ENCODE peak calls at places on chromosomes 6 and 20, in six cellular contexts. One of them, this sample, is unnamed.

GRCh38 chr20:49691818-49692568 is 21.7 kb downstream of the B4GALT5 start:
- DNase-seq in left ventricle myocardium inferior: no peak
- DNase-seq in IMR-90: no peak
- DNase-seq in body of pancreas: no peak
- DNase-seq in sigmoid colon: no peak
- DNase-seq in fibroblast of lung: no peak
- DNase-seq in this sample: no peak

GRCh38 chr6:46005254-46005653 is 10.4 kb downstream of the CLIC5 start:
- DNase-seq in left ventricle myocardium inferior: no peak
- DNase-seq in IMR-90: no peak
- DNase-seq in body of pancreas: no peak
- DNase-seq in sigmoid colon: no peak
- DNase-seq in fibroblast of lung: no peak
- DNase-seq in this sample: no peak

GRCh38 chr20:44014807-44015732 is 100.4 kb downstream of the TOX2 start:
- DNase-seq in left ventricle myocardium inferior: no peak
- DNase-seq in IMR-90: no peak
- DNase-seq in body of pancreas: no peak
- DNase-seq in sigmoid colon: no peak
- DNase-seq in fibroblast of lung: no peak
- DNase-seq in this sample: no peak

GRCh38 chr6:154343473-154344308 is 12.9 kb downstream of the IPCEF1 start:
- DNase-seq in left ventricle myocardium inferior: no peak
- DNase-seq in IMR-90: peak; percentile 16
- DNase-seq in body of pancreas: peak; percentile 67
- DNase-seq in sigmoid colon: no peak
- DNase-seq in fibroblast of lung: peak; percentile 70
- DNase-seq in this sample: peak; percentile 79

GRCh38 chr20:41161886-41162285 is 24.5 kb downstream of the PLCG1 start:
- DNase-seq in left ventricle myocardium inferior: no peak
- DNase-seq in IMR-90: no peak
- DNase-seq in body of pancreas: no peak
- DNase-seq in sigmoid colon: no peak
- DNase-seq in fibroblast of lung: no peak
- DNase-seq in this sample: no peak

GRCh38 chr6:38588631-38589366 is 50.9 kb downstream of the BTBD9 start:
- DNase-seq in left ventricle myocardium inferior: no peak
- DNase-seq in IMR-90: peak; percentile 76
- DNase-seq in body of pancreas: no peak
- DNase-seq in sigmoid colon: no peak
- DNase-seq in fibroblast of lung: peak; percentile 63
- DNase-seq in this sample: no peak

GRCh38 chr20:17936791-17937687 is 31.6 kb downstream of the SNX5 start:
- DNase-seq in left ventricle myocardium inferior: peak; percentile 76
- DNase-seq in IMR-90: peak; percentile 81
- DNase-seq in body of pancreas: peak; percentile 39
- DNase-seq in sigmoid colon: peak; percentile 93
- DNase-seq in fibroblast of lung: peak; percentile 60
- DNase-seq in this sample: no peak

GRCh38 chr6:149368065-149368464 is 32.0 kb upstream of the SUMO4 start:
- DNase-seq in left ventricle myocardium inferior: no peak
- DNase-seq in IMR-90: no peak
- DNase-seq in body of pancreas: no peak
- DNase-seq in sigmoid colon: no peak
- DNase-seq in fibroblast of lung: no peak
- DNase-seq in this sample: no peak

GRCh38 chr6:105077592-105078463 is 102.0 kb downstream of the POPDC3 start:
- DNase-seq in left ventricle myocardium inferior: no peak
- DNase-seq in IMR-90: peak; percentile 64
- DNase-seq in body of pancreas: no peak
- DNase-seq in sigmoid colon: no peak
- DNase-seq in fibroblast of lung: peak; percentile 40
- DNase-seq in this sample: no peak

GRCh38 chr6:86477510-86478166 is 459.7 kb upstream of the HTR1E start:
- DNase-seq in left ventricle myocardium inferior: no peak
- DNase-seq in IMR-90: no peak
- DNase-seq in body of pancreas: no peak
- DNase-seq in sigmoid colon: no peak
- DNase-seq in fibroblast of lung: no peak
- DNase-seq in this sample: no peak

GRCh38 chr6:44784195-44784594 is 396.7 kb downstream of the CDC5L start:
- DNase-seq in left ventricle myocardium inferior: no peak
- DNase-seq in IMR-90: no peak
- DNase-seq in body of pancreas: no peak
- DNase-seq in sigmoid colon: no peak
- DNase-seq in fibroblast of lung: no peak
- DNase-seq in this sample: no peak
- H3K4me1 ChIP-seq in left ventricle myocardium inferior: no peaks in the 10 kb centered on the region
- H3K4me1 ChIP-seq in IMR-90: peaks cover 4% of the 10 kb centered on the region
- H3K4me1 ChIP-seq in body of pancreas: no peaks in the 10 kb centered on the region
- H3K4me1 ChIP-seq in sigmoid colon: no peaks in the 10 kb centered on the region
- H3K4me1 ChIP-seq in fibroblast of lung: peaks cover 2% of the 10 kb centered on the region
- H3K4me1 ChIP-seq in this sample: no peaks in the 10 kb centered on the region

GRCh38 chr6:143504369-143504768 is 7.2 kb downstream of the FUCA2 start:
- DNase-seq in left ventricle myocardium inferior: no peak
- DNase-seq in IMR-90: peak; percentile 36
- DNase-seq in body of pancreas: no peak
- DNase-seq in sigmoid colon: no peak
- DNase-seq in fibroblast of lung: no peak
- DNase-seq in this sample: no peak

GRCh38 chr6:143498428-143498827 is 13.1 kb downstream of the FUCA2 start:
- DNase-seq in left ventricle myocardium inferior: no peak
- DNase-seq in IMR-90: no peak
- DNase-seq in body of pancreas: no peak
- DNase-seq in sigmoid colon: no peak
- DNase-seq in fibroblast of lung: no peak
- DNase-seq in this sample: no peak

GRCh38 chr6:143505537-143505936 is 6.0 kb downstream of the FUCA2 start:
- DNase-seq in left ventricle myocardium inferior: no peak
- DNase-seq in IMR-90: no peak
- DNase-seq in body of pancreas: no peak
- DNase-seq in sigmoid colon: no peak
- DNase-seq in fibroblast of lung: no peak
- DNase-seq in this sample: no peak

GRCh38 chr6:143505111-143505510 is 6.4 kb downstream of the FUCA2 start:
- DNase-seq in left ventricle myocardium inferior: no peak
- DNase-seq in IMR-90: no peak
- DNase-seq in body of pancreas: no peak
- DNase-seq in sigmoid colon: no peak
- DNase-seq in fibroblast of lung: no peak
- DNase-seq in this sample: no peak

GRCh38 chr6:143501851-143502250 is 9.7 kb downstream of the FUCA2 start:
- DNase-seq in left ventricle myocardium inferior: no peak
- DNase-seq in IMR-90: no peak
- DNase-seq in body of pancreas: no peak
- DNase-seq in sigmoid colon: no peak
- DNase-seq in fibroblast of lung: no peak
- DNase-seq in this sample: no peak
- TF ChIP-seq CTCF in left ventricle myocardium inferior: no peak
- TF ChIP-seq CTCF in IMR-90: no peak
- TF ChIP-seq CTCF in body of pancreas: no peak
- TF ChIP-seq CTCF in sigmoid colon: no peak
- TF ChIP-seq CTCF in fibroblast of lung: peak; percentile 12
- TF ChIP-seq CTCF in this sample: no peak

GRCh38 chr6:157264701-157265100 is 58.6 kb downstream of the TMEM242 start:
- DNase-seq in left ventricle myocardium inferior: no peak
- DNase-seq in IMR-90: no peak
- DNase-seq in body of pancreas: no peak
- DNase-seq in sigmoid colon: peak; percentile 24
- DNase-seq in fibroblast of lung: no peak
- DNase-seq in this sample: peak; percentile 26
- H3K4me3 ChIP-seq in left ventricle myocardium inferior: no peak overlapping the region
- H3K4me3 ChIP-seq in IMR-90: no peak overlapping the region
- H3K4me3 ChIP-seq in body of pancreas: no peak overlapping the region
- H3K4me3 ChIP-seq in sigmoid colon: no peak overlapping the region
- H3K4me3 ChIP-seq in fibroblast of lung: no peak overlapping the region
- H3K4me3 ChIP-seq in this sample: no peak overlapping the region

DNA sequence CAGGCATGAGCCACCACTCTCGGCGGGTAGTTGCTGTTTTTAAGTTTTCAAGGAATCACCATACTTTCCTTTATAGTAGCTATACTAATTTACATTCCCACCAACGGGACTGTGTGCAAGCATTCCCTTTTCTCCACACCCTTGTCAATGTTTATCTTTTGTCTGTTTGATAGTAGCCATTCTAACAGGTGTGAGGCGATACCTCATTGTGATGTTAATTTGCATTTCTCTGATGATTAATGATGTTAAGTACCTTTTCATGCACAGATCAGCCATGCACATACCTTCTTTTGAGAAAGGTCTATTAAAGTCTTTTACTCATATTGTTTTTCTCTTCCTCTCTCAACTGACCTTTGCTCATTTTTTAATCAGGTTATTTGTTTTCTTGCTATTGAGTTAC is 43.0 kb upstream of the CCND3 start:
- DNase-seq in left ventricle myocardium inferior: no peak
- DNase-seq in IMR-90: no peak
- DNase-seq in body of pancreas: no peak
- DNase-seq in sigmoid colon: no peak
- DNase-seq in fibroblast of lung: no peak
- DNase-seq in this sample: no peak
- H3K4me1 ChIP-seq in left ventricle myocardium inferior: no peaks in the 10 kb centered on the region
- H3K4me1 ChIP-seq in IMR-90: no peaks in the 10 kb centered on the region
- H3K4me1 ChIP-seq in body of pancreas: no peaks in the 10 kb centered on the region
- H3K4me1 ChIP-seq in sigmoid colon: no peaks in the 10 kb centered on the region
- H3K4me1 ChIP-seq in fibroblast of lung: no peaks in the 10 kb centered on the region
- H3K4me1 ChIP-seq in this sample: no peaks in the 10 kb centered on the region

GRCh38 chr6:5378331-5378730 is 117.0 kb downstream of the FARS2 start:
- DNase-seq in left ventricle myocardium inferior: no peak
- DNase-seq in IMR-90: no peak
- DNase-seq in body of pancreas: no peak
- DNase-seq in sigmoid colon: no peak
- DNase-seq in fibroblast of lung: no peak
- DNase-seq in this sample: no peak

GRCh38 chr6:5384276-5384675 is 123.0 kb downstream of the FARS2 start:
- DNase-seq in left ventricle myocardium inferior: no peak
- DNase-seq in IMR-90: no peak
- DNase-seq in body of pancreas: no peak
- DNase-seq in sigmoid colon: no peak
- DNase-seq in fibroblast of lung: no peak
- DNase-seq in this sample: no peak

GRCh38 chr6:5379647-5380242 is 118.4 kb downstream of the FARS2 start:
- DNase-seq in left ventricle myocardium inferior: no peak
- DNase-seq in IMR-90: peak; percentile 44
- DNase-seq in body of pancreas: no peak
- DNase-seq in sigmoid colon: no peak
- DNase-seq in fibroblast of lung: no peak
- DNase-seq in this sample: no peak
- TF ChIP-seq CTCF in left ventricle myocardium inferior: peak; percentile 44
- TF ChIP-seq CTCF in IMR-90: peak; percentile 71
- TF ChIP-seq CTCF in body of pancreas: peak; percentile 5
- TF ChIP-seq CTCF in sigmoid colon: no peak
- TF ChIP-seq CTCF in fibroblast of lung: peak; percentile 81
- TF ChIP-seq CTCF in this sample: peak; percentile 24

GRCh38 chr6:26439552-26440125 is 665 bp upstream of the BTN3A3 start:
- DNase-seq in left ventricle myocardium inferior: no peak
- DNase-seq in IMR-90: no peak
- DNase-seq in body of pancreas: no peak
- DNase-seq in sigmoid colon: no peak
- DNase-seq in fibroblast of lung: no peak
- DNase-seq in this sample: no peak
- H3K4me3 ChIP-seq in left ventricle myocardium inferior: peak overlapping the region; percentile 66
- H3K4me3 ChIP-seq in IMR-90: peak overlapping the region; percentile 99
- H3K4me3 ChIP-seq in body of pancreas: no peak overlapping the region
- H3K4me3 ChIP-seq in sigmoid colon: peak overlapping the region; percentile 53
- H3K4me3 ChIP-seq in fibroblast of lung: peak overlapping the region; percentile 82
- H3K4me3 ChIP-seq in this sample: no peak overlapping the region